ENCODE peak calls at places on chromosomes 12 and 14, in six cellular contexts. A is neural progenitor cell; I is suprapubic skin; X is effector CD4-positive, alpha-beta T cell; U is stimulated activated CD8-positive, alpha-beta memory T cell treated with anti-CD3 and anti-CD28 coated beads, Interleukin-4, amount 100 ng/mL, for 24 hours; V is progenitor cell of endocrine pancreas. N is an unnamed sample.

GRCh38 chr14:54329082-54329695 is 67.6 kb upstream of the CDKN3 start:
- DNase-seq in A (peak), X (no peak), V (no peak), I (no peak), U (no peak), N (no peak)

GRCh38 chr12:132247718-132248438 is 81.5 kb downstream of the GALNT9 start:
- DNase-seq in A (no peak), I (no peak), V (no peak), U (no peak), X (no peak), N (no peak)

GRCh38 chr12:121534495-121535148 is 46.2 kb downstream of the KDM2B start:
- DNase-seq in X (peak), U (peak), A (peak), I (no peak), V (no peak), N (no peak)

GRCh38 chr12:48903363-48903981 is 21.8 kb downstream of the FKBP11 start:
- DNase-seq in V (no peak), I (no peak), U (no peak), A (no peak), X (no peak), N (no peak)

GRCh38 chr12:78473136-78473535 is 391.4 kb upstream of the SYT1 start:
- DNase-seq in I (no peak), A (no peak), V (no peak), U (no peak), X (no peak), N (no peak)

GRCh38 chr14:34496007-34496678 is 34.1 kb upstream of the SPTSSA start:
- DNase-seq in I (peak), V (no peak), A (no peak), U (no peak), X (no peak), N (no peak)

GRCh38 chr12:50442178-50442908 is 41.7 kb downstream of the LARP4 start:
- DNase-seq in U (no peak), V (no peak), X (no peak), I (no peak), A (no peak), N (no peak)

GRCh38 chr12:127779301-127780045 is 487.5 kb upstream of the TMEM132C start:
- DNase-seq in V (no peak), A (no peak), X (no peak), I (no peak), U (no peak), N (no peak)

GRCh38 chr14:49971156-49972141 is 78.6 kb downstream of the ARF6 start:
- DNase-seq in V (no peak), A (no peak), U (no peak), I (no peak), X (peak), N (no peak)

GRCh38 chr12:99984271-99985128 is at the start of gene ANKS1B:
- DNase-seq in X (no peak), V (peak), A (peak), U (no peak), I (peak), N (peak)

GRCh38 chr14:75979071-75979571 is 2.7 kb downstream of the TGFB3 start:
- DNase-seq in X (no peak), A (peak), I (no peak), U (no peak), V (no peak), N (no peak)

GRCh38 chr12:106957617-106958016 is 1.9 kb downstream of the TMEM263 start:
- DNase-seq in V (no peak), X (no peak), I (no peak), U (no peak), A (no peak), N (no peak)

GRCh38 chr12:95633049-95633545 is 81.8 kb upstream of the USP44 start:
- DNase-seq in A (no peak), U (no peak), X (no peak), V (no peak), I (no peak), N (no peak)

GRCh38 chr12:79690606-79691298 is at the start of gene PAWR:
- DNase-seq in U (peak), A (peak), V (peak), X (peak), I (peak), N (peak)

GRCh38 chr12:112419269-112420133 is 754 bp downstream of the PTPN11 start:
- DNase-seq in V (no peak), X (no peak), I (peak), U (no peak), A (peak), N (peak)

GRCh38 chr12:56792678-56793077 is 29.6 kb downstream of the HSD17B6 start:
- DNase-seq in X (no peak), I (no peak), V (no peak), A (no peak), U (no peak), N (no peak)

GRCh38 chr12:131561891-131562684 is 148.8 kb upstream of the SFSWAP start:
- DNase-seq in X (no peak), A (no peak), I (no peak), U (no peak), V (no peak), N (peak)

GRCh38 chr12:119082496-119082895 is 96.2 kb upstream of the HSPB8 start:
- DNase-seq in U (no peak), A (peak), X (no peak), I (no peak), V (no peak), N (no peak)

GRCh38 chr12:124837958-124838803 is 25.5 kb downstream of the SCARB1 start:
- DNase-seq in U (no peak), I (peak), A (no peak), X (no peak), V (no peak), N (no peak)

N was measured in coronary artery.